ENCODE peak calls at places on chromosomes 12 and 14, in seven cellular contexts. One of them, this sample, is unnamed.

GRCh38 chr14:51856897-51857296 is 3.5 kb upstream of the GNG2 start:
- DNase-seq in esophagus muscularis mucosa: no peak
- DNase-seq in GM12878: no peak
- DNase-seq in transverse colon: no peak
- DNase-seq in stomach: no peak
- DNase-seq in A549: no peak
- DNase-seq in ovary: no peak
- DNase-seq in this sample: no peak

GRCh38 chr12:122934722-122935121 is 31.5 kb downstream of the ABCB9 start:
- DNase-seq in GM12878: peak; percentile 45
- DNase-seq in transverse colon: no peak
- DNase-seq in stomach: no peak
- DNase-seq in ovary: no peak
- DNase-seq in esophagus muscularis mucosa: no peak
- DNase-seq in A549: no peak
- DNase-seq in this sample: no peak

GRCh38 chr12:24879644-24880043 is 69.3 kb downstream of the BCAT1 start:
- DNase-seq in A549: no peak
- DNase-seq in transverse colon: no peak
- DNase-seq in esophagus muscularis mucosa: no peak
- DNase-seq in ovary: no peak
- DNase-seq in GM12878: no peak
- DNase-seq in stomach: no peak
- DNase-seq in this sample: no peak

GRCh38 chr12:85947286-85947685 is 73.2 kb downstream of the NTS start:
- DNase-seq in stomach: no peak
- DNase-seq in transverse colon: no peak
- DNase-seq in ovary: no peak
- DNase-seq in esophagus muscularis mucosa: no peak
- DNase-seq in GM12878: no peak
- DNase-seq in A549: no peak
- DNase-seq in this sample: no peak

GRCh38 chr14:54312166-54312801 is 84.5 kb upstream of the CDKN3 start:
- DNase-seq in stomach: no peak
- DNase-seq in ovary: no peak
- DNase-seq in GM12878: no peak
- DNase-seq in esophagus muscularis mucosa: no peak
- DNase-seq in transverse colon: no peak
- DNase-seq in A549: peak; percentile 40
- DNase-seq in this sample: no peak

GRCh38 chr12:52615208-52615868 is 3.0 kb downstream of the KRT73 start:
- DNase-seq in esophagus muscularis mucosa: peak; percentile 83
- DNase-seq in ovary: no peak
- DNase-seq in transverse colon: no peak
- DNase-seq in GM12878: no peak
- DNase-seq in A549: no peak
- DNase-seq in stomach: no peak
- DNase-seq in this sample: no peak

GRCh38 chr14:31992051-31992450 is 85.1 kb upstream of the ARHGAP5 start:
- DNase-seq in ovary: no peak
- DNase-seq in transverse colon: no peak
- DNase-seq in A549: peak; percentile 53
- DNase-seq in GM12878: no peak
- DNase-seq in esophagus muscularis mucosa: no peak
- DNase-seq in stomach: no peak
- DNase-seq in this sample: no peak

GRCh38 chr12:130826151-130826801 is 12.8 kb downstream of the STX2 start:
- DNase-seq in ovary: peak; percentile 49
- DNase-seq in transverse colon: peak; percentile 53
- DNase-seq in A549: peak; percentile 76
- DNase-seq in stomach: no peak
- DNase-seq in esophagus muscularis mucosa: no peak
- DNase-seq in GM12878: no peak
- DNase-seq in this sample: no peak

GRCh38 chr12:91986084-91986483 is 159.6 kb downstream of the BTG1 start:
- DNase-seq in ovary: no peak
- DNase-seq in GM12878: no peak
- DNase-seq in esophagus muscularis mucosa: no peak
- DNase-seq in A549: peak; percentile 39
- DNase-seq in stomach: no peak
- DNase-seq in transverse colon: no peak
- DNase-seq in this sample: no peak

GRCh38 chr14:65421201-65421981 is 8.9 kb downstream of the FUT8 start:
- DNase-seq in transverse colon: no peak
- DNase-seq in ovary: no peak
- DNase-seq in stomach: no peak
- DNase-seq in A549: peak; percentile 23
- DNase-seq in esophagus muscularis mucosa: no peak
- DNase-seq in GM12878: no peak
- DNase-seq in this sample: no peak

GRCh38 chr14:45716506-45716905 is 463.5 kb upstream of the MIS18BP1 start:
- DNase-seq in stomach: no peak
- DNase-seq in A549: peak; percentile 41
- DNase-seq in esophagus muscularis mucosa: no peak
- DNase-seq in GM12878: no peak
- DNase-seq in transverse colon: no peak
- DNase-seq in ovary: no peak
- DNase-seq in this sample: no peak

GRCh38 chr14:105904379-105904778 is 378.0 kb downstream of the TMEM121 start:
- DNase-seq in stomach: no peak
- DNase-seq in A549: no peak
- DNase-seq in GM12878: no peak
- DNase-seq in esophagus muscularis mucosa: no peak
- DNase-seq in transverse colon: no peak
- DNase-seq in ovary: no peak
- DNase-seq in this sample: no peak

GRCh38 chr14:94059998-94060397 is 21.0 kb downstream of the DDX24 start:
- DNase-seq in A549: no peak
- DNase-seq in esophagus muscularis mucosa: peak; percentile 39
- DNase-seq in ovary: no peak
- DNase-seq in transverse colon: no peak
- DNase-seq in stomach: no peak
- DNase-seq in GM12878: no peak
- DNase-seq in this sample: no peak

GRCh38 chr14:93240678-93241000 is 33.6 kb downstream of the UBR7 start:
- DNase-seq in transverse colon: no peak
- DNase-seq in A549: no peak
- DNase-seq in GM12878: no peak
- DNase-seq in ovary: no peak
- DNase-seq in stomach: no peak
- DNase-seq in esophagus muscularis mucosa: no peak
- DNase-seq in this sample: no peak

DNA sequence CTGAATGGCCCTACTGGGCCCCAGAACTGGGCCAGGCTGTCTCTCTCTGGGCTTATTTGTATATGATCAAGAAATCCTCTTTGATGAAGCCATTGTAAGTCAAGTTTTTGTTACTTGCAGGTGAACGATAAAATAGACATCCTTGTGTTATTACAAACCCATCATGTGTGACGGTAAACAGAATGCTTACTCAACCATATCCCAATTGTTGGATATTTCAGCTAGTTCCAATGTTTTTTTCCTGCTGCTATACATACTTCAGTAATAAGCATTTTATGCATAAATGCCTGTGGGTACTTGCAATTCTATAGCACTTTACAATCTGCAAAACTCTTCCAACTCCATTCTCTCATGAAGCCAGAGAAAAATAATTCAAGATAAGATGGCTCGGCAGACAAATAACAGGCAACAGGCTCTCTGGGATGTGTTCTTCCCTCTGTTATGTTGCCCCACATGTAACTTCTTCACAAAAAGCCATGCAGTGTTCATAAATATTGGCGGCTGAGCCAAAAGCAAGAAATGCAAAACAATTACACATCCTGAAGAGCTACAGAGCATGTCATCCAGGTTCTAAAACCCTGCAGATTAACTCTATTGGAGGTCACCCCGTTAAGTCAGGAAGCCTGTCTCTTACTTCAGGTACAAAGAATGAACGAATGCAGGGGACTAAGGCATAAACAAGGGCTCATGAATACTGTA is 69.4 kb downstream of the CLMN start:
- DNase-seq in A549: no peak
- DNase-seq in transverse colon: no peak
- DNase-seq in esophagus muscularis mucosa: no peak
- DNase-seq in stomach: peak; percentile 16
- DNase-seq in GM12878: no peak
- DNase-seq in ovary: no peak
- DNase-seq in this sample: no peak
- TF ChIP-seq EP300 in A549: no peak
- TF ChIP-seq EP300 in transverse colon: no peak
- TF ChIP-seq EP300 in esophagus muscularis mucosa: no peak
- TF ChIP-seq EP300 in stomach: no peak
- TF ChIP-seq EP300 in GM12878: no peak
- TF ChIP-seq EP300 in ovary: no peak
- TF ChIP-seq EP300 in this sample: no peak

GRCh38 chr12:6965026-6965661 is 5.3 kb downstream of the PHB2 start:
- DNase-seq in A549: peak; percentile 93
- DNase-seq in stomach: peak; percentile 91
- DNase-seq in GM12878: no peak
- DNase-seq in ovary: peak; percentile 90
- DNase-seq in esophagus muscularis mucosa: no peak
- DNase-seq in transverse colon: peak; percentile 95
- DNase-seq in this sample: peak; percentile 96
- TF ChIP-seq EP300 in A549: no peak
- TF ChIP-seq EP300 in stomach: no peak
- TF ChIP-seq EP300 in GM12878: peak; percentile 11
- TF ChIP-seq EP300 in ovary: no peak
- TF ChIP-seq EP300 in esophagus muscularis mucosa: no peak
- TF ChIP-seq EP300 in transverse colon: no peak
- TF ChIP-seq EP300 in this sample: no peak

GRCh38 chr12:132689227-132689626 is 1.8 kb downstream of the PXMP2 start:
- DNase-seq in A549: no peak
- DNase-seq in stomach: peak; percentile 86
- DNase-seq in transverse colon: peak; percentile 78
- DNase-seq in ovary: no peak
- DNase-seq in GM12878: no peak
- DNase-seq in esophagus muscularis mucosa: no peak
- DNase-seq in this sample: no peak
- TF ChIP-seq EP300 in A549: no peak
- TF ChIP-seq EP300 in stomach: no peak
- TF ChIP-seq EP300 in transverse colon: no peak
- TF ChIP-seq EP300 in ovary: no peak
- TF ChIP-seq EP300 in GM12878: no peak
- TF ChIP-seq EP300 in esophagus muscularis mucosa: no peak
- TF ChIP-seq EP300 in this sample: no peak

DNA sequence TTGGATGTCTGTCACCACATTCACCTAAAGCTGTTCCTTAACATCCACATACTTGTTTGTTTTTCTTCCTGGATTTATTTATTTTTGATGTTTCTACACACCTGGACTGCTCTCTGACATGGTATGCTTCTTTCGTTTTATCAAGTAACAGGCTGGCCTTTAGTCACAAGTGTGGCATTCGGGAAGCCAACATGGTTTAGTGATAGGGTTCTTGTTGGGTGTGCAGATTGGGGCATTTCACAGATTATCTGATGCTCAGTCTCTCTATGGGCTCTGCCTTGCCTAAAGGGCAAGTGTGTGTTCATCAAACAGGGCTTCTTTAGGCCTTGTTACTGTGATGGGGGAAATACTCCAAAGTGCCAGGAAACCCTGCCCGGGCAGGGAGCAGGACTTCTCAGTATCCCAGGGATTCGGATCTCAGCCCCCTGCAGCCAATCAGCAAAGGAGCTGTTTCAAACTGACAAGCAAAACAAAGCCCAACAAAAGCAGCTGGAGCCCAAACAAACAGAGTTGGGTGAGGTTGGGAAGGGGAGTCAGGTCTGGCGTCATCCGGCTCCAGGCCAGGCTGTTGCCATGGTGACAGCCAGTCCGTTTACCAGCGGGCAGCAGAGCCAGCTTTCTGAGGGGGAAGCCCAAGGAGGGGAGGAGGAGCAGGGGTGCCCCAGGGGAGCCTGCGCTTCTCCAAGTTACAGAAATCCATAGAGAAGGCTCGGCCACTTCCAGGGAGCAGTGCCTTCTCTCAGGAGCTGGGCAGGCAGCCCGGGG is 31.8 kb downstream of the FOS start:
- DNase-seq in ovary: peak; percentile 95
- DNase-seq in stomach: peak; percentile 74
- DNase-seq in transverse colon: peak; percentile 74
- DNase-seq in GM12878: no peak
- DNase-seq in A549: peak; percentile 80
- DNase-seq in esophagus muscularis mucosa: no peak
- DNase-seq in this sample: peak; percentile 92
- TF ChIP-seq EP300 in ovary: no peak
- TF ChIP-seq EP300 in stomach: peak; percentile 58
- TF ChIP-seq EP300 in transverse colon: no peak
- TF ChIP-seq EP300 in GM12878: no peak
- TF ChIP-seq EP300 in A549: no peak
- TF ChIP-seq EP300 in esophagus muscularis mucosa: no peak
- TF ChIP-seq EP300 in this sample: no peak

GRCh38 chr14:59261334-59261733 is 72.9 kb downstream of the DAAM1 start:
- DNase-seq in ovary: no peak
- DNase-seq in A549: no peak
- DNase-seq in GM12878: no peak
- DNase-seq in esophagus muscularis mucosa: no peak
- DNase-seq in transverse colon: no peak
- DNase-seq in stomach: no peak
- DNase-seq in this sample: no peak
- TF ChIP-seq EP300 in ovary: no peak
- TF ChIP-seq EP300 in A549: no peak
- TF ChIP-seq EP300 in GM12878: no peak
- TF ChIP-seq EP300 in esophagus muscularis mucosa: no peak
- TF ChIP-seq EP300 in transverse colon: no peak
- TF ChIP-seq EP300 in stomach: no peak
- TF ChIP-seq EP300 in this sample: no peak

DNA sequence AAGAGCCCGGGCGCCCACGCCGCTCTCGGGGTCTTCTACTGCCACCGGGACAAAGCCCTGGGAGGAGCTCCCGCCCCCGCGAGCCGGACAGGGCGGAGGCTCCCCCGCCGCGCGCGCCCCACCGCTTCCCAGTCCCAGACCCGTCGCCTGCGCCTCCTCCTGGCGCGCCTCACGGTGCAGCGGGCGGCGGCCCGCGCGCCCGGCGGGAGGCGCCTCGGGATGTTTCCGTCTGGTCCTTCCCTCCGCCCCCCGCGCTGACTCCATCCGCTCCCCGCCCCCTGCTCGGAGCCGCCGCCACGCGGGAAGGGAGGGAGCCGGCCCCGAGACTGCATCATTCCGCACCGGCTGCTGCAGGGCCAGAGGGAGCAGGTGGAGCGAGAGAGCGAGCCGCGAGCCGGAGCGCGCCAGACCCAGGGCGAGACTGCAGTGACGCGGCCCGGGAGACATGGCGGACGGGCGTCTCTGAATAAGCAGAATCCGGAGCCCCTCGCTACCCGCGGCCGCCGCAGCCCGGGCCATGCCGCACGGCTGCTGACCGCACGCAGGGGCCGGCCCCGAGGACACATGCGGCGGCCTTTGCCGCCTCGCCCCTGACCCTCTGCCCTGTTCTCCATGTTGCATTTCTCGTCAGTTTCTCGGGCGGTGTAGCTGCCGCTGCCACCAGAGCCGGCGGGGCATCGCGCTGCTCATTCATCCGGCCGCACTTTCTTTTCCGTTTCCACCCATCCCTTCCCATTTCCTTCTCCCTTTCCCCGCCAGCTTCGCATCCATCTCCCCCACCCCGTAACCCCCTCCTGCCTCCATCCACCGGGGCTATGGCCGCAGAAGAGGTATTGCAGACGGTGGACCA is at the start of gene BICD1:
- DNase-seq in esophagus muscularis mucosa: peak; percentile 95
- DNase-seq in ovary: peak; percentile 95
- DNase-seq in stomach: peak; percentile 77
- DNase-seq in A549: peak; percentile 89
- DNase-seq in GM12878: peak; percentile 32
- DNase-seq in transverse colon: peak; percentile 87
- DNase-seq in this sample: peak; percentile 95
- TF ChIP-seq EP300 in esophagus muscularis mucosa: no peak
- TF ChIP-seq EP300 in ovary: no peak
- TF ChIP-seq EP300 in stomach: no peak
- TF ChIP-seq EP300 in A549: no peak
- TF ChIP-seq EP300 in GM12878: no peak
- TF ChIP-seq EP300 in transverse colon: no peak
- TF ChIP-seq EP300 in this sample: no peak

This sample was measured in sigmoid colon.